ENCODE peak calls at places on chromosomes 13 and 19, in nine cellular contexts. O is NCI-H1436; I is NCI-H2081; R is progenitor cell of endocrine pancreas; J is Caco-2; K is stimulated activated CD4-positive, alpha-beta T cell treated with anti-CD3 and anti-CD28 coated beads, Interleukin-2, amount 100 ng/mL, for 24 hours; Y is upper lobe of right lung; L is nephron progenitor cell; V is activated naive CD8-positive, alpha-beta T cell treated with anti-CD3 and anti-CD28 coated beads, Interleukin-2, amount 50 U/mL, for 24 hours. M is an unnamed sample.
A peak's percentile ranks its signal among the peaks of the same experiment; 100 is the strongest.

GRCh38 chr19:46731584-46731983 is 14.3 kb upstream of the FKRP start:
- DNase-seq in O (no peak), J (no peak), R (no peak), L (no peak), Y (peak; percentile 67), I (no peak), V (no peak), K (no peak), M (no peak)

GRCh38 chr19:39890755-39891551 is 43.5 kb downstream of the FCGBP start:
- DNase-seq in O (no peak), I (no peak), R (no peak), K (no peak), Y (peak; percentile 53), L (no peak), V (no peak), J (peak; percentile 26), M (no peak)

GRCh38 chr19:13172335-13173128 is 22.3 kb downstream of the IER2 start:
- DNase-seq in R (no peak), J (no peak), O (peak; percentile 50), I (no peak), K (peak; percentile 84), Y (peak; percentile 88), L (no peak), V (peak; percentile 84), M (peak; percentile 90)

GRCh38 chr19:18401580-18402112 is 4.2 kb upstream of the LRRC25 start:
- DNase-seq in O (no peak), R (no peak), J (peak; percentile 83), L (no peak), I (no peak), Y (no peak), K (no peak), V (no peak), M (peak; percentile 73)

GRCh38 chr13:30895773-30896172 is 10.3 kb upstream of the MEDAG start:
- DNase-seq in J (no peak), L (no peak), R (no peak), Y (no peak), I (no peak), K (no peak), V (no peak), O (no peak), M (no peak)

GRCh38 chr19:49672131-49672919 is 4.7 kb upstream of the PRMT1 start:
- DNase-seq in I (peak; percentile 64), K (peak; percentile 82), V (peak; percentile 85), R (peak; percentile 83), J (peak; percentile 90), O (peak; percentile 84), L (peak; percentile 89), Y (peak; percentile 88), M (peak; percentile 69)

GRCh38 chr19:870963-871401 is 11.5 kb downstream of the CFD start:
- DNase-seq in I (peak; percentile 63), L (no peak), J (no peak), K (no peak), V (no peak), O (no peak), Y (peak; percentile 81), R (no peak), M (no peak)

GRCh38 chr19:30148039-30148438 is 206.0 kb downstream of the URI1 start:
- DNase-seq in Y (no peak), V (no peak), R (no peak), J (no peak), K (no peak), O (peak; percentile 58), I (no peak), L (no peak), M (no peak)

GRCh38 chr13:80000679-80001509 is 340.0 kb downstream of the SPRY2 start:
- DNase-seq in R (no peak), V (no peak), Y (no peak), L (no peak), K (no peak), I (no peak), J (no peak), O (no peak), M (no peak)

GRCh38 chr19:45352914-45353796 is 12.6 kb downstream of the KLC3 start:
- DNase-seq in L (no peak), K (no peak), V (no peak), O (no peak), I (no peak), R (no peak), J (no peak), Y (no peak), M (no peak)

GRCh38 chr19:1840541-1841115 is 7.7 kb downstream of the REXO1 start:
- DNase-seq in R (no peak), J (no peak), L (no peak), K (no peak), V (no peak), I (no peak), O (no peak), Y (no peak), M (no peak)

GRCh38 chr13:55069746-55070145 is 2041.1 kb downstream of the OLFM4 start:
- DNase-seq in V (no peak), L (no peak), J (no peak), Y (no peak), O (no peak), R (no peak), I (no peak), K (no peak), M (no peak)

GRCh38 chr19:39411832-39412099 is 703 bp upstream of the PLEKHG2 start:
- DNase-seq in J (peak; percentile 94), V (peak; percentile 90), I (peak; percentile 91), L (peak; percentile 87), O (peak; percentile 85), R (peak; percentile 71), K (peak; percentile 92), Y (peak; percentile 93), M (peak; percentile 95)

GRCh38 chr19:1513492-1514294 is 874 bp upstream of the ADAMTSL5 start:
- DNase-seq in R (no peak), Y (peak; percentile 85), O (no peak), L (peak; percentile 35), V (peak; percentile 77), K (peak; percentile 75), I (no peak), J (peak; percentile 70), M (no peak)

GRCh38 chr13:111947026-111947810 is 119.7 kb upstream of the SOX1 start:
- DNase-seq in I (no peak), Y (peak; percentile 48), R (no peak), K (no peak), V (no peak), O (peak; percentile 54), J (no peak), L (no peak), M (no peak)

GRCh38 chr13:110644892-110645521 is 29.7 kb downstream of the NAXD start:
- DNase-seq in J (no peak), L (peak; percentile 71), I (no peak), V (peak; percentile 41), Y (peak; percentile 84), K (peak; percentile 40), R (peak; percentile 41), O (no peak), M (peak; percentile 67)

GRCh38 chr13:36261976-36262375 is 35.6 kb downstream of the CCDC169 start:
- DNase-seq in V (no peak), J (no peak), Y (no peak), O (no peak), I (no peak), R (no peak), L (no peak), K (no peak), M (no peak)

GRCh38 chr19:19386373-19386869 is 19.1 kb upstream of the GATAD2A start:
- DNase-seq in L (no peak), Y (no peak), K (no peak), I (no peak), O (no peak), R (no peak), V (no peak), J (no peak), M (no peak)

GRCh38 chr19:3365447-3366103 is 808 bp upstream of the NFIC start:
- DNase-seq in V (no peak), O (peak; percentile 43), K (no peak), J (no peak), L (no peak), R (no peak), Y (peak; percentile 83), I (no peak), M (no peak)

GRCh38 chr19:8113017-8113416 is 36.4 kb downstream of the FBN3 start:
- DNase-seq in I (no peak), Y (no peak), O (no peak), J (peak; percentile 77), L (no peak), K (no peak), R (no peak), V (no peak), M (no peak)

M was measured in ureter.